ENCODE peak calls at places on chromosomes 4 and X, in five cellular contexts. Y is keratinocyte, T is heart right ventricle, U is adrenal gland, V is uterus. Q is an unnamed sample.

GRCh38 chrX:16436348-16437188 is 213.4 kb upstream of the S100G start:
- DNase-seq in V (peak; percentile 47), U (peak; percentile 81), Y (peak; percentile 40), T (peak; percentile 30), Q (peak; percentile 72)

GRCh38 chrX:41482153-41482850 is 35.2 kb downstream of the NYX start:
- DNase-seq in U (peak; percentile 62), T (no peak), Y (no peak), V (no peak), Q (no peak)

GRCh38 chr4:173415885-173416658 is 17.2 kb upstream of the SCRG1 start:
- DNase-seq in U (peak; percentile 52), V (peak; percentile 31), T (peak; percentile 49), Y (no peak), Q (peak; percentile 81)

GRCh38 chr4:57110635-57111546 is 706 bp upstream of the IGFBP7 start:
- DNase-seq in Y (no peak), V (peak; percentile 61), U (peak; percentile 24), T (peak; percentile 40), Q (peak; percentile 79)

GRCh38 chr4:41154814-41155177 is 59.5 kb downstream of the APBB2 start:
- DNase-seq in U (no peak), Y (no peak), V (no peak), T (no peak), Q (no peak)

GRCh38 chrX:39440734-39441305 is 639.6 kb downstream of the MID1IP1 start:
- DNase-seq in Y (no peak), V (no peak), T (no peak), U (no peak), Q (no peak)

GRCh38 chrX:130523460-130524394 is 121.9 kb downstream of the RBMX2 start:
- DNase-seq in Y (no peak), V (peak; percentile 28), U (peak; percentile 36), T (peak; percentile 26), Q (peak; percentile 22)

GRCh38 chr4:155207534-155208257 is 740 bp upstream of the NPY2R start:
- DNase-seq in Y (no peak), T (no peak), V (no peak), U (no peak), Q (no peak)

GRCh38 chr4:3108211-3108610 is 33.7 kb downstream of the HTT start:
- DNase-seq in Y (no peak), T (no peak), U (no peak), V (no peak), Q (no peak)

GRCh38 chrX:1521459-1521956 is 15.5 kb downstream of the P2RY8 start:
- DNase-seq in U (peak; percentile 21), T (no peak), Y (no peak), V (no peak), Q (no peak)

GRCh38 chr4:76447326-76447954 is 12.4 kb downstream of the SHROOM3 start:
- DNase-seq in T (no peak), U (no peak), V (no peak), Y (no peak), Q (no peak)

GRCh38 chr4:186819357-186820086 is 95.9 kb upstream of the FAT1 start:
- DNase-seq in V (no peak), T (no peak), U (no peak), Y (no peak), Q (no peak)

GRCh38 chr4:108788731-108789130 is 25.9 kb upstream of the ETNPPL start:
- DNase-seq in U (no peak), V (no peak), T (no peak), Y (no peak), Q (no peak)

GRCh38 chr4:4438891-4439290 is 52.0 kb downstream of the NSG1 start:
- DNase-seq in U (no peak), Y (no peak), V (no peak), T (no peak), Q (no peak)

GRCh38 chr4:154958621-154959358 is 177.7 kb downstream of the RBM46 start:
- DNase-seq in V (no peak), U (peak; percentile 62), T (peak; percentile 62), Y (no peak), Q (peak; percentile 43)

GRCh38 chr4:61828960-61829359 is 628.8 kb downstream of the ADGRL3 start:
- DNase-seq in U (no peak), V (no peak), Y (no peak), T (no peak), Q (no peak)

GRCh38 chr4:150911326-150911725 is 103.8 kb downstream of the LRBA start:
- DNase-seq in V (no peak), U (no peak), Y (no peak), T (no peak), Q (no peak)
- H3K36me3 ChIP-seq in V (no peaks in the 10 kb centered on the region), U (peaks cover 5% of the 10 kb centered on the region), Y (peaks cover 2% of the 10 kb centered on the region), T (peaks cover 75% of the 10 kb centered on the region), Q (peaks cover 47% of the 10 kb centered on the region)

GRCh38 chrX:136196691-136197155 is 49.4 kb downstream of the FHL1 start:
- DNase-seq in Y (no peak), U (no peak), V (no peak), T (no peak), Q (no peak)
- H3K4me3 ChIP-seq in Y (no peak overlapping the region), U (no peak overlapping the region), V (no peak overlapping the region), T (peak overlapping the region; percentile 51), Q (peak overlapping the region; percentile 48)

GRCh38 chrX:120087289-120088017 is 10.0 kb upstream of the RHOXF2B start:
- DNase-seq in U (no peak), T (no peak), Y (no peak), V (no peak), Q (no peak)

GRCh38 chrX:120090208-120090607 is 12.7 kb upstream of the RHOXF2B start:
- DNase-seq in T (no peak), U (no peak), V (no peak), Y (no peak), Q (no peak)
- TF ChIP-seq CTCF in T (no peak), U (no peak), V (no peak), Y (no peak), Q (no peak)

GRCh38 chrX:24799565-24799964 is 105.8 kb downstream of the POLA1 start:
- DNase-seq in U (no peak), T (no peak), V (no peak), Y (no peak), Q (no peak)

GRCh38 chrX:24799078-24799477 is 105.4 kb downstream of the POLA1 start:
- DNase-seq in U (no peak), T (no peak), Y (no peak), V (no peak), Q (no peak)

GRCh38 chrX:24796204-24796603 is 102.5 kb downstream of the POLA1 start:
- DNase-seq in U (no peak), T (no peak), Y (no peak), V (no peak), Q (no peak)
- H3K36me3 ChIP-seq in U (no peaks in the 10 kb centered on the region), T (no peaks in the 10 kb centered on the region), Y (no peaks in the 10 kb centered on the region), V (no peaks in the 10 kb centered on the region), Q (no peaks in the 10 kb centered on the region)